ENCODE peak calls at places on chromosomes 4 and X, in four cellular contexts. One of them, this sample, is unnamed.

GRCh38 chr4:65798498-65799127 is 128.3 kb upstream of the EPHA5 start:
- DNase-seq in H1: no peak
- DNase-seq in GM12878: no peak
- DNase-seq in K562: no peak
- DNase-seq in this sample: no peak

GRCh38 chr4:3640587-3640962 is 108.4 kb upstream of the LRPAP1 start:
- DNase-seq in GM12878: no peak
- DNase-seq in H1: no peak
- DNase-seq in K562: peak; percentile 11
- DNase-seq in this sample: no peak

GRCh38 chrX:31258163-31258562 is 186.3 kb upstream of the FTHL17 start:
- DNase-seq in K562: no peak
- DNase-seq in H1: no peak
- DNase-seq in GM12878: no peak
- DNase-seq in this sample: no peak

GRCh38 chr4:72505314-72505744 is 63.7 kb downstream of the ADAMTS3 start:
- DNase-seq in GM12878: no peak
- DNase-seq in H1: peak; percentile 53
- DNase-seq in K562: peak; percentile 57
- DNase-seq in this sample: peak; percentile 48

GRCh38 chr4:19381068-19381467 is 870.6 kb upstream of the SLIT2 start:
- DNase-seq in K562: no peak
- DNase-seq in GM12878: no peak
- DNase-seq in H1: no peak
- DNase-seq in this sample: no peak

GRCh38 chrX:1476682-1477081 is 24.0 kb upstream of the ASMTL start:
- DNase-seq in GM12878: no peak
- DNase-seq in H1: peak; percentile 7
- DNase-seq in K562: no peak
- DNase-seq in this sample: no peak

GRCh38 chrX:121851033-121851432 is 803.6 kb downstream of the GLUD2 start:
- DNase-seq in GM12878: no peak
- DNase-seq in K562: peak; percentile 32
- DNase-seq in H1: no peak
- DNase-seq in this sample: no peak

GRCh38 chr4:82429728-82430192 is 502 bp downstream of the HNRNPDL start:
- DNase-seq in K562: no peak
- DNase-seq in GM12878: no peak
- DNase-seq in H1: no peak
- DNase-seq in this sample: no peak

GRCh38 chrX:54492340-54492739 is 3.7 kb downstream of the FGD1 start:
- DNase-seq in H1: no peak
- DNase-seq in K562: no peak
- DNase-seq in GM12878: no peak
- DNase-seq in this sample: no peak

GRCh38 chr4:94819371-94819770 is 61.6 kb downstream of the BMPR1B start:
- DNase-seq in H1: no peak
- DNase-seq in K562: no peak
- DNase-seq in GM12878: no peak
- DNase-seq in this sample: no peak

DNA sequence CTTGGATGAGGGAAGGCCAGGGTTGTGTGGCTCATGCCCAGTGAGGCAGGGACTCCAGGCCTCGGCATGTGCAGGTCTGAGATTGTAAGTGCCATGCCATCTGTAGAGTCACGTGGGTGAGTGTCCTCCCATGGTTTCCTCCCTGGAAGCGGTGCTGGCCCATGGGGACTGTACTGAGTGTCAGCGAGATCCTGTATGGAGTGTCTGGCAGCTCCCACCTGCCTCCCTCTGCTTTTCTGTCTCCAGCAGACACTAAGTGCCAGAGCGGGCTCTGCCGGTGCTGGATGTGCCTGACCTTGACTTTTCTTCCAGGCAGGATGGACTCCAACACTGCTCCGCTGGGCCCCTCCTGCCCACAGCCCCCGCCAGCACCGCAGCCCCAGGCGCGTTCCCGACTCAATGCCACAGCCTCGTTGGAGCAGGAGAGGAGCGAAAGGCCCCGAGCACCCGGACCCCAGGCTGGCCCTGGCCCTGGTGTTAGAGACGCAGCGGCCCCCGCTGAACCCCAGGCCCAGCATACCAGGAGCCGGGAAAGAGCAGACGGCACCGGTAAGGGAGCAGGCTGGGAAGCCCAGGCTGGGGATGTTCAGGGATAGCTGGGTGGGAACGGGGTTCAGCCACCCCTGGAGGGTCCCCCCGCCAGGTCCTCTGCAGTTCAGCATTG is 7.6 kb downstream of the WFS1 start:
- DNase-seq in K562: no peak
- DNase-seq in GM12878: no peak
- DNase-seq in H1: no peak
- DNase-seq in this sample: no peak
- TF ChIP-seq NRF1 in K562: no peak
- TF ChIP-seq NRF1 in GM12878: no peak
- TF ChIP-seq NRF1 in H1: no peak
- TF ChIP-seq NRF1 in this sample: no peak

GRCh38 chrX:39158801-39159657 is 357.8 kb downstream of the MID1IP1 start:
- DNase-seq in H1: no peak
- DNase-seq in K562: peak; percentile 14
- DNase-seq in GM12878: peak; percentile 67
- DNase-seq in this sample: peak; percentile 59
- TF ChIP-seq NRF1 in H1: no peak
- TF ChIP-seq NRF1 in K562: no peak
- TF ChIP-seq NRF1 in GM12878: no peak
- TF ChIP-seq NRF1 in this sample: no peak

DNA sequence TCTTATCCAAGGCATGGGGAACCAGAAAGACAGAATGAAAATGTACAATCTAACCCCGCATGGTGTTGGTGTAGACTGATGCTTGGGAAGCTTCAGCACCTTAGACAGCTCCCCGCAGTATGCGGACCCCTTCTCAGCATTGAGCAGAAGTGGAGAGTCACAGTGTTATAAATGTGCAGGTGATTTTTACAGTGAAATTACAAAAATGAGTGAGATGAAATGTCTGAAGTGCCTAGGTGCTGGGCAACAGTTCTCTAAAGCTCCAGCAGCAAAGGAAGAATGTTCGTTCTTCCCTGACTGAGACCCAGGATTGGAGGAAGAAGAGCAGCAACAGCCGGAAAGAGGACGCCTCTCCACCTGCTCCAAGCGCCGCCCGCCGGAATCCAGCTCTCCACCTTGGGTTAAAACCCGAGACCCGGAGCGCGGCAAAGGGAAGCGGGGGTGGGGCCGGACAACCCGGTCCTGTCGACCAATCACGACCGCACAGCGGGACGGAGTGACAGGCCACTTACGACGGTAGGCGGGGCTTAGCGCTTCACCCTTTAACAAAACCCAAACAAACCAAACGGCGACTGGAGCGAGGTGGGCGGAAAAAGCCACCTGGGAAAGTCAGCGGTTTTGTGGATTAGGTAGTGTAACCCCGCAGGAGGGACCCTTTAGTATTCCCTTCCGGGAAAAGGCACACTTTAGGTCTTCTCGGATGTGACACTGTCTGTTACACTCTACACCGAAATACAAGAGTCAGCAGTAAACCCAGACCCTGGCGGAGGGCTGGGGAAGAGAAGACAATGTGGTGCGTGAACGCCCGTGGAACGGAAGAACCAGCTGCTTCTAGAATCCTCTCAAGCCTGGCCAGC is at the start of gene GLRA3:
- DNase-seq in K562: peak; percentile 81
- DNase-seq in H1: peak; percentile 96
- DNase-seq in GM12878: no peak
- DNase-seq in this sample: peak; percentile 79
- TF ChIP-seq NRF1 in K562: no peak
- TF ChIP-seq NRF1 in H1: no peak
- TF ChIP-seq NRF1 in GM12878: no peak
- TF ChIP-seq NRF1 in this sample: no peak

GRCh38 chr4:23819041-23819511 is 70.8 kb downstream of the PPARGC1A start:
- DNase-seq in K562: no peak
- DNase-seq in GM12878: no peak
- DNase-seq in H1: no peak
- DNase-seq in this sample: no peak
- TF ChIP-seq NRF1 in K562: no peak
- TF ChIP-seq NRF1 in GM12878: no peak
- TF ChIP-seq NRF1 in H1: no peak
- TF ChIP-seq NRF1 in this sample: no peak